ENCODE peak calls at places on chromosomes 12 and 14, in four cellular contexts. X, B, J and O are unnamed samples.

GRCh38 chr14:51080622-51081021 is 14.3 kb downstream of the TRIM9 start:
- DNase-seq in X (no peak), B (no peak), J (no peak), O (no peak)

GRCh38 chr12:25155031-25155576 is 39.9 kb downstream of the DNAI7 start:
- DNase-seq in X (peak), B (peak), J (no peak), O (peak)

GRCh38 chr14:54348001-54348611 is 48.7 kb upstream of the CDKN3 start:
- DNase-seq in X (peak), B (peak), J (no peak), O (peak)

GRCh38 chr14:97283450-97284230 is 486.5 kb downstream of the VRK1 start:
- DNase-seq in X (no peak), B (no peak), J (no peak), O (no peak)

GRCh38 chr12:104467346-104467837 is 10.6 kb downstream of the CHST11 start:
- DNase-seq in X (no peak), B (no peak), J (no peak), O (no peak)

GRCh38 chr12:109670647-109671046 is 43.0 kb upstream of the FAM222A start:
- DNase-seq in X (no peak), B (no peak), J (no peak), O (no peak)

GRCh38 chr12:131643581-131644452 is 67.1 kb upstream of the SFSWAP start:
- DNase-seq in X (no peak), B (no peak), J (no peak), O (no peak)

GRCh38 chr12:23140710-23141109 is 515.7 kb downstream of the ETNK1 start:
- DNase-seq in X (peak), B (no peak), J (no peak), O (no peak)

GRCh38 chr12:26274441-26275312 is 79.3 kb downstream of the SSPN start:
- DNase-seq in X (peak), B (no peak), J (peak), O (peak)

GRCh38 chr12:47590771-47591368 is 115.0 kb downstream of the RPAP3 start:
- DNase-seq in X (no peak), B (no peak), J (no peak), O (no peak)

GRCh38 chr14:52175982-52176502 is 91.5 kb upstream of the PTGDR start:
- DNase-seq in X (no peak), B (no peak), J (no peak), O (no peak)

GRCh38 chr14:103408491-103409155 is 23.4 kb downstream of the MARK3 start:
- DNase-seq in X (no peak), B (no peak), J (no peak), O (no peak)

GRCh38 chr12:12016284-12017100 is 54.2 kb upstream of the BCL2L14 start:
- DNase-seq in X (no peak), B (no peak), J (no peak), O (no peak)

GRCh38 chr12:67982165-67982563 is 7.1 kb upstream of the IFNG-AS1 start:
- DNase-seq in X (peak), B (no peak), J (no peak), O (no peak)

GRCh38 chr14:78508023-78508422 is 337.9 kb downstream of the NRXN3 start:
- DNase-seq in X (no peak), B (no peak), J (no peak), O (no peak)

GRCh38 chr12:21276826-21277225 is 57.9 kb downstream of the SLCO1A2 start:
- DNase-seq in X (no peak), B (no peak), J (no peak), O (no peak)

GRCh38 chr12:55955800-55956508 is 9.9 kb downstream of the PMEL start:
- DNase-seq in X (peak), B (no peak), J (peak), O (peak)

GRCh38 chr12:65765436-65765813 is 58.9 kb upstream of the HMGA2 start:
- DNase-seq in X (peak), B (no peak), J (no peak), O (no peak)

GRCh38 chr14:102262894-102263462 is 42.0 kb downstream of the MOK start:
- DNase-seq in X (peak), B (no peak), J (no peak), O (no peak)

GRCh38 chr14:76779221-76780057 is 18.2 kb downstream of the VASH1 start:
- DNase-seq in X (no peak), B (no peak), J (no peak), O (no peak)

GRCh38 chr14:98198385-98198784 is 1073.6 kb downstream of the BCL11B start:
- DNase-seq in X (no peak), B (peak), J (no peak), O (no peak)

GRCh38 chr12:50195832-50196231 is 28.7 kb upstream of the CERS5 start:
- DNase-seq in X (no peak), B (no peak), J (no peak), O (no peak)

GRCh38 chr12:94261119-94261518 is 112.7 kb downstream of the PLXNC1 start:
- DNase-seq in X (no peak), B (no peak), J (no peak), O (no peak)

GRCh38 chr12:109833307-109834189 is at the start of gene TRPV4:
- DNase-seq in X (peak), B (no peak), J (no peak), O (peak)

GRCh38 chr12:49777341-49777740 is 36.0 kb downstream of the TMBIM6 start:
- DNase-seq in X (no peak), B (no peak), J (no peak), O (no peak)

GRCh38 chr12:82124711-82125110 is 233.5 kb downstream of the CCDC59 start:
- DNase-seq in X (peak), B (no peak), J (no peak), O (peak)

GRCh38 chr14:100684961-100685360 is 41.7 kb upstream of the DLK1 start:
- DNase-seq in X (no peak), B (no peak), J (no peak), O (no peak)

GRCh38 chr12:52741378-52742195 is 35.6 kb downstream of the KRT76 start:
- DNase-seq in X (peak), B (no peak), J (peak), O (peak)

GRCh38 chr12:26471560-26471959 is 276.2 kb downstream of the SSPN start:
- DNase-seq in X (peak), B (no peak), J (no peak), O (no peak)

GRCh38 chr14:63186453-63186852 is 17.8 kb upstream of the RHOJ start:
- DNase-seq in X (peak), B (no peak), J (no peak), O (no peak)

GRCh38 chr14:74979029-74979428 is 23.6 kb upstream of the PGF start:
- DNase-seq in X (no peak), B (no peak), J (no peak), O (no peak)

GRCh38 chr12:11780521-11781101 is 131.1 kb downstream of the ETV6 start:
- DNase-seq in X (no peak), B (no peak), J (no peak), O (no peak)

GRCh38 chr14:44613061-44613712 is 106.1 kb upstream of the FSCB start:
- DNase-seq in X (no peak), B (no peak), J (no peak), O (no peak)

GRCh38 chr12:62686938-62687337 is 220.3 kb downstream of the MON2 start:
- DNase-seq in X (no peak), B (no peak), J (no peak), O (no peak)

GRCh38 chr12:120670667-120671066 is 16.3 kb upstream of the MLEC start:
- DNase-seq in X (no peak), B (no peak), J (no peak), O (no peak)